ENCODE peak calls at places on chromosomes 6 and 20, in five cellular contexts. D is GM23248, C is foreskin fibroblast, P is HEK293T, F is SW480. I is an unnamed sample.

GRCh38 chr20:51938557-51939324 is 136.4 kb upstream of the SALL4 start:
- DNase-seq in D (peak), C (peak), P (no peak), F (no peak), I (no peak)

GRCh38 chr6:152099816-152100618 is 292.5 kb downstream of the ESR1 start:
- DNase-seq in D (peak), C (peak), P (no peak), F (no peak), I (no peak)

GRCh38 chr20:1337441-1337840 is 8.5 kb upstream of the SDCBP2 start:
- DNase-seq in D (no peak), C (no peak), P (no peak), F (no peak), I (no peak)

GRCh38 chr6:44442235-44442634 is 54.7 kb downstream of the CDC5L start:
- DNase-seq in D (no peak), C (no peak), P (no peak), F (no peak), I (peak)

GRCh38 chr20:38875170-38875993 is 50.8 kb upstream of the FAM83D start:
- DNase-seq in D (no peak), C (no peak), P (no peak), F (no peak), I (no peak)

GRCh38 chr20:8432435-8433148 is 300.5 kb downstream of the PLCB1 start:
- DNase-seq in D (no peak), C (no peak), P (no peak), F (peak), I (no peak)

GRCh38 chr20:35490736-35491181 is 35.4 kb downstream of the CEP250 start:
- DNase-seq in D (no peak), C (no peak), P (no peak), F (no peak), I (peak)

GRCh38 chr6:13709698-13710551 is 1.7 kb downstream of the RANBP9 start:
- DNase-seq in D (peak), C (no peak), P (no peak), F (peak), I (peak)

GRCh38 chr6:15324427-15324985 is 78.6 kb downstream of the JARID2 start:
- DNase-seq in D (no peak), C (no peak), P (no peak), F (no peak), I (no peak)